ENCODE peak calls at places on chromosomes 4 and X, in six cellular contexts. T is activated CD8-positive, alpha-beta T cell treated with anti-CD3 and anti-CD28 coated beads, Interleukin-2, amount 10 ng/mL, durations not matched to agents 7 days and 5 days; N is Calu3; G is stimulated activated CD4-positive, alpha-beta T cell treated with anti-CD3 and anti-CD28 coated beads, Interleukin-12 subunit alpha, Interleukin-12 subunit beta, amount 100 ng/mL, for 24 hours; L is PC-9; B is HFF-Myc. H is an unnamed sample.

GRCh38 chrX:46543441-46543840 is 1.8 kb downstream of the ZNF674 start:
- DNase-seq in G (no peak), N (no peak), T (no peak), B (no peak), L (no peak), H (no peak)

GRCh38 chr4:54165438-54165837 is 63.7 kb upstream of the PDGFRA start:
- DNase-seq in G (no peak), L (peak), N (no peak), T (no peak), B (peak), H (no peak)

GRCh38 chr4:156732634-156733033 is 239.0 kb downstream of the PDGFC start:
- DNase-seq in N (no peak), T (no peak), G (no peak), B (no peak), L (no peak), H (no peak)

GRCh38 chr4:53579826-53580225 is 11.5 kb downstream of the LNX1 start:
- DNase-seq in N (no peak), T (no peak), B (no peak), G (no peak), L (no peak), H (no peak)

GRCh38 chr4:76105652-76106051 is 31.1 kb downstream of the ART3 start:
- DNase-seq in N (no peak), L (no peak), B (no peak), T (no peak), G (no peak), H (no peak)

GRCh38 chr4:11297201-11297600 is 131.5 kb downstream of the HS3ST1 start:
- DNase-seq in T (no peak), N (no peak), G (no peak), B (no peak), L (no peak), H (no peak)

GRCh38 chrX:10393899-10394298 is 226.5 kb downstream of the MID1 start:
- DNase-seq in L (no peak), B (no peak), T (no peak), G (no peak), N (no peak), H (no peak)

GRCh38 chr4:20019310-20020015 is 232.2 kb upstream of the SLIT2 start:
- DNase-seq in L (no peak), N (no peak), B (no peak), G (no peak), T (no peak), H (no peak)

GRCh38 chrX:46637937-46638336 is 64.4 kb downstream of the CHST7 start:
- DNase-seq in L (no peak), B (no peak), N (no peak), T (no peak), G (no peak), H (no peak)

GRCh38 chr4:125115476-125115875 is 199.3 kb upstream of the FAT4 start:
- DNase-seq in L (no peak), B (no peak), N (no peak), T (no peak), G (no peak), H (no peak)

GRCh38 chr4:79455216-79455615 is 47.2 kb upstream of the GK2 start:
- DNase-seq in T (no peak), L (no peak), N (no peak), G (no peak), B (no peak), H (no peak)

GRCh38 chrX:47927212-47927611 is 76.6 kb downstream of the ZNF182 start:
- DNase-seq in T (no peak), L (no peak), B (no peak), G (no peak), N (no peak), H (no peak)

GRCh38 chr4:118911162-118911791 is 22.6 kb downstream of the SYNPO2 start:
- DNase-seq in G (no peak), B (no peak), N (no peak), L (no peak), T (no peak), H (no peak)

GRCh38 chrX:17826609-17827496 is 34.2 kb downstream of the RAI2 start:
- DNase-seq in B (no peak), N (no peak), G (no peak), T (no peak), L (no peak), H (no peak)

GRCh38 chr4:113616443-113616842 is 145.1 kb downstream of the CAMK2D start:
- DNase-seq in G (no peak), L (no peak), T (no peak), N (no peak), B (no peak), H (no peak)

GRCh38 chrX:989959-990510 is 222.4 kb downstream of the CRLF2 start:
- DNase-seq in L (no peak), T (peak), G (no peak), B (peak), N (no peak), H (peak)

GRCh38 chrX:24025741-24026402 is 1.1 kb downstream of the KLHL15 start:
- DNase-seq in L (no peak), N (peak), T (no peak), B (no peak), G (peak), H (no peak)

GRCh38 chrX:1453951-1454785 is 1.5 kb upstream of the ASMTL start:
- DNase-seq in L (peak), B (no peak), T (peak), G (peak), N (peak), H (peak)

GRCh38 chr4:1573830-1574459 is 110.2 kb downstream of the FAM53A start:
- DNase-seq in L (no peak), T (no peak), B (no peak), N (no peak), G (no peak), H (no peak)

GRCh38 chr4:72886602-72887001 is 182.9 kb downstream of the COX18 start:
- DNase-seq in N (no peak), L (no peak), G (no peak), T (no peak), B (no peak), H (no peak)

GRCh38 chr4:16443504-16444088 is 217.3 kb upstream of the TAPT1 start:
- DNase-seq in N (no peak), B (peak), T (no peak), G (no peak), L (no peak), H (no peak)

GRCh38 chr4:183402771-183403170 is 41.7 kb upstream of the CDKN2AIP start:
- DNase-seq in N (peak), L (no peak), G (no peak), T (no peak), B (no peak), H (no peak)

GRCh38 chrX:8981742-8982141 is 52.2 kb downstream of the FAM9B start:
- DNase-seq in N (no peak), B (no peak), G (no peak), L (no peak), T (peak), H (no peak)

GRCh38 chr4:8745036-8745827 is 126.4 kb downstream of the HMX1 start:
- DNase-seq in B (no peak), L (no peak), G (no peak), N (no peak), T (no peak), H (peak)

GRCh38 chrX:151825927-151826471 is 86.7 kb upstream of the MAGEA4 start:
- DNase-seq in B (peak), T (no peak), N (no peak), L (peak), G (no peak), H (no peak)